ENCODE peak calls at places on chromosomes 2 and 18, in nine cellular contexts. V, Q, H, M, K, R, F, G and I are unnamed samples.

GRCh38 chr2:15894459-15895144 is 45.7 kb upstream of the MYCN start:
- DNase-seq in V (no peak), M (no peak), F (no peak), R (no peak), Q (no peak), K (no peak), G (no peak), H (no peak), I (no peak)

GRCh38 chr18:31424383-31424988 is 23.1 kb upstream of the DSG3 start:
- DNase-seq in M (peak; percentile 64), G (peak; percentile 16), V (peak; percentile 83), K (peak; percentile 7), H (peak; percentile 46), R (peak; percentile 69), Q (peak; percentile 26), F (peak; percentile 67), I (peak; percentile 11)

GRCh38 chr2:78175642-78176041 is 653.5 kb upstream of the LRRTM4 start:
- DNase-seq in M (no peak), K (no peak), H (no peak), R (no peak), G (no peak), Q (no peak), F (peak; percentile 24), V (peak; percentile 49), I (no peak)

GRCh38 chr2:9965119-9965822 is 13.8 kb downstream of the GRHL1 start:
- DNase-seq in K (peak; percentile 81), M (no peak), H (no peak), V (no peak), F (no peak), R (no peak), G (no peak), Q (no peak), I (no peak)

GRCh38 chr2:70745276-70745675 is 22.7 kb downstream of the ADD2 start:
- DNase-seq in F (no peak), R (no peak), G (no peak), K (no peak), M (no peak), Q (no peak), H (no peak), V (no peak), I (no peak)

GRCh38 chr2:237092920-237093781 is 7.5 kb downstream of the COPS8 start:
- DNase-seq in G (peak; percentile 47), M (peak; percentile 2), F (peak; percentile 70), R (peak; percentile 76), H (peak; percentile 58), K (no peak), Q (peak; percentile 5), V (peak; percentile 23), I (peak; percentile 88)

GRCh38 chr18:77209587-77209986 is 40.1 kb upstream of the GALR1 start:
- DNase-seq in G (no peak), F (no peak), Q (no peak), K (no peak), R (no peak), H (peak; percentile 79), M (no peak), V (no peak), I (peak; percentile 69)

GRCh38 chr18:77063256-77063655 is 69.3 kb downstream of the MBP start:
- DNase-seq in K (peak; percentile 76), Q (peak; percentile 67), V (peak; percentile 35), F (no peak), R (no peak), H (peak; percentile 69), G (no peak), M (no peak), I (no peak)

GRCh38 chr2:201432551-201433388 is 18.5 kb downstream of the TRAK2 start:
- DNase-seq in Q (no peak), F (no peak), H (no peak), R (no peak), G (peak; percentile 80), V (peak; percentile 28), M (no peak), K (no peak), I (peak; percentile 66)

GRCh38 chr2:36618381-36618780 is 20.4 kb upstream of the FEZ2 start:
- DNase-seq in F (peak; percentile 79), V (peak; percentile 88), M (peak; percentile 81), H (peak; percentile 79), Q (peak; percentile 77), G (peak; percentile 73), R (peak; percentile 69), K (peak; percentile 34), I (peak; percentile 76)

GRCh38 chr18:76658627-76659026 is 163.6 kb upstream of the ZNF516 start:
- DNase-seq in K (no peak), M (no peak), V (peak; percentile 87), H (no peak), R (no peak), F (peak; percentile 79), Q (peak; percentile 39), G (peak; percentile 37), I (peak; percentile 9)

GRCh38 chr2:100142393-100142792 is at the start of gene AFF3:
- DNase-seq in V (no peak), H (no peak), Q (peak; percentile 99), R (no peak), F (no peak), K (peak; percentile 90), G (no peak), M (no peak), I (no peak)

GRCh38 chr2:10784719-10785118 is 27.9 kb downstream of the PDIA6 start:
- DNase-seq in M (no peak), F (no peak), Q (no peak), K (no peak), G (no peak), R (no peak), V (no peak), H (no peak), I (no peak)

GRCh38 chr2:188475945-188476344 is 184.3 kb downstream of the GULP1 start:
- DNase-seq in G (peak; percentile 17), H (peak; percentile 66), K (no peak), F (no peak), M (no peak), V (no peak), Q (no peak), R (no peak), I (no peak)

DNA sequence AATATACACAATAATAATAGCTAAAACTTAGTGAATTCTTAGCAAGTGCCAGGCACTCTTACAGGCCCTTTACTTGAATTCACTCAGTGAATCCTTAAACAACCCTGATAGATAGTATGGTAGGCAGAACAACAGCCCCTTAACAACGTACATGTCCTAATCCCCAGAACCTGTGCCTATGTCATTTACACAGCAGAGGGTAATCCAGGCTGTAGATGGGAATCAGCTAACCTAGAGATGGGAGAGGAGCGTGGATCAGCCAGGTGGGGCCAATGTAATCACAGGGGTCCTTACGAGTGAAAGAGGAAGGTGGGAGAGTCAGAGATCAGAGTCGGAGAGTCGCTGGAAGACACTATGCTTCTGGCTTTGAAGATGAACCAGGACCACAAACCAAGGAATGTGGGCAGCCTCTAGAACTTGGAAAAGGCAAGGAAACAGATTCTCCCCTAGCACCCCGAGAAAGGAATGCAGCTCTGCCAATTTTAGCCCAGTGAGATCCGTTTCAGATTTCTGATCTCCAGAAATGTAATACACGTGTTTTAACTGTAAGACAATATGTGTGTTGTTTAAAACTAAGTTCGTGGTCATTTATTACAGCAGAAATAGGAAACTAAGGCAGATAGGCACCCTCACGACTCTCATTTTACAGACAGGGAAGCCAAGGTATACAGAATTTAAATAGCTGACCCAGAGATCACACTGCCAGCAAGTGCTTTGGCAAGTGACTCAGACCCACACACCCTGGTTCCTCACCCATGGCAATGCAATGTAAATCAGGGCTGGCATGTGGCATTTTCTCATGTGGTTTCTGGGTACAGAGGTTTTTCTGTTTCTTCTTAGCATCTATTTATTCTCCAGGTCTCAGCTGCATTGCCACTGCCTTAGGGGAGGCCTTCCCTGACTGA is 68.9 kb downstream of the DOCK10 start:
- DNase-seq in H (peak; percentile 55), F (no peak), R (no peak), Q (no peak), G (no peak), V (peak; percentile 3), M (no peak), K (peak; percentile 32), I (peak; percentile 50)
- TF ChIP-seq EZH2phosphoT487 in H (no peak), F (no peak), R (no peak), Q (no peak), G (no peak), V (no peak), M (no peak), K (no peak), I (no peak)

GRCh38 chr18:13566941-13567762 is 159.2 kb downstream of the FAM210A start:
- DNase-seq in M (no peak), Q (peak; percentile 76), G (no peak), R (no peak), H (no peak), F (no peak), V (no peak), K (peak; percentile 76), I (peak; percentile 19)
- H3K4me1 ChIP-seq in M (no peaks in the 10 kb centered on the region), Q (peaks cover 57% of the 10 kb centered on the region), G (no peaks in the 10 kb centered on the region), R (peaks cover 17% of the 10 kb centered on the region), H (no peaks in the 10 kb centered on the region), F (no peaks in the 10 kb centered on the region), V (no peaks in the 10 kb centered on the region), K (peaks cover 12% of the 10 kb centered on the region), I (no peaks in the 10 kb centered on the region)

DNA sequence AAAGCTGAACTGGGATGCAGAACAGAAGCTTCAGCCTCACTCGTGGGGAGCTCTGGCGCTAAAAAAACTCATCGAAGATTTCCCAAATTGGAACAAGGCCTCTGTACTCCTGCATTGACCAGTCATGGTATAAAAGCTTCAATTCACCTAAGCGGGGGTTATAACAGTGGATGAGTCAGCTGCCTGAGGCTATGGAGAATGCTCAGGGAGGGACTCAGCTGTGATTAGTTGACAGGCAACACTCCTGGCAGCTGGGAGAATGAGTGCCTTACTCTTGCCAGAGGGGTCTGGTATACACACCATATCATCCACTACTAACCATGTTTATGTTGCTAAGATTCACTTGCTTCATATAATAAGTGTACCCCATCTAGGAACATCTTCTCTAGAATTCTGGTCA is 350.6 kb upstream of the VRK2 start:
- DNase-seq in F (no peak), G (peak; percentile 3), V (no peak), Q (no peak), R (peak; percentile 14), M (peak; percentile 19), K (no peak), H (peak; percentile 95), I (peak; percentile 26)
- TF ChIP-seq EZH2phosphoT487 in F (no peak), G (no peak), V (no peak), Q (no peak), R (no peak), M (no peak), K (no peak), H (no peak), I (no peak)

GRCh38 chr2:14304326-14304725 is 328.2 kb upstream of the LRATD1 start:
- DNase-seq in Q (no peak), V (no peak), R (no peak), F (no peak), M (no peak), H (peak; percentile 23), K (no peak), G (no peak), I (no peak)
- H3K4me1 ChIP-seq in Q (no peaks in the 10 kb centered on the region), V (no peaks in the 10 kb centered on the region), R (no peaks in the 10 kb centered on the region), F (peaks cover 4% of the 10 kb centered on the region), M (no peaks in the 10 kb centered on the region), H (no peaks in the 10 kb centered on the region), K (peaks cover 28% of the 10 kb centered on the region), G (no peaks in the 10 kb centered on the region), I (no peaks in the 10 kb centered on the region)